ENCODE peak calls at places on chromosome 5, in four cellular contexts. V, M, X and Y are unnamed samples.

GRCh38 chr5:673140-673836 is 19.9 kb downstream of the TPPP start:
- DNase-seq in M (no peak), V (peak; percentile 45), X (no peak), Y (no peak)

GRCh38 chr5:148193202-148193601 is 9.6 kb upstream of the SPINK6 start:
- DNase-seq in M (no peak), V (no peak), X (no peak), Y (no peak)

GRCh38 chr5:147426928-147427327 is 82.9 kb downstream of the DPYSL3 start:
- DNase-seq in M (no peak), V (no peak), X (no peak), Y (no peak)

GRCh38 chr5:94660506-94660905 is 42.0 kb downstream of the SLF1 start:
- DNase-seq in X (no peak), V (no peak), M (no peak), Y (no peak)

GRCh38 chr5:55923177-55923872 is 71.4 kb downstream of the IL6ST start:
- DNase-seq in X (no peak), M (no peak), V (peak; percentile 45), Y (no peak)

GRCh38 chr5:420632-421286 is 22.2 kb upstream of the EXOC3 start:
- DNase-seq in V (no peak), X (no peak), M (no peak), Y (no peak)

GRCh38 chr5:168826292-168826725 is 247.1 kb upstream of the PANK3 start:
- DNase-seq in X (no peak), V (no peak), M (no peak), Y (no peak)

GRCh38 chr5:40734986-40735385 is 20.8 kb downstream of the TTC33 start:
- DNase-seq in X (no peak), V (no peak), M (no peak), Y (no peak)

GRCh38 chr5:150434502-150434901 is 15.0 kb downstream of the RPS14 start:
- DNase-seq in X (no peak), V (no peak), M (peak; percentile 40), Y (no peak)

GRCh38 chr5:100553209-100553608 is 18.0 kb downstream of the FAM174A start:
- DNase-seq in X (no peak), M (no peak), V (no peak), Y (no peak)

GRCh38 chr5:76670508-76670907 is 45.4 kb upstream of the F2R start:
- DNase-seq in X (no peak), M (no peak), V (no peak), Y (no peak)

GRCh38 chr5:135345945-135346731 is 52.9 kb downstream of the MACROH2A1 start:
- DNase-seq in M (no peak), V (no peak), X (no peak), Y (no peak)

GRCh38 chr5:39016587-39017275 is 57.5 kb downstream of the RICTOR start:
- DNase-seq in V (no peak), M (no peak), X (no peak), Y (no peak)

GRCh38 chr5:76331139-76331538 is 71.9 kb upstream of the IQGAP2 start:
- DNase-seq in V (no peak), M (no peak), X (no peak), Y (no peak)

GRCh38 chr5:143758750-143759149 is 53.2 kb upstream of the HMHB1 start:
- DNase-seq in X (no peak), M (no peak), V (no peak), Y (peak; percentile 51)

GRCh38 chr5:54212331-54212730 is 98.0 kb downstream of the ARL15 start:
- DNase-seq in X (no peak), M (no peak), V (no peak), Y (no peak)

GRCh38 chr5:148083203-148083602 is 19.4 kb downstream of the SPINK5 start:
- DNase-seq in X (no peak), M (no peak), V (no peak), Y (no peak)

GRCh38 chr5:56278267-56278826 is 45.2 kb upstream of the ANKRD55 start:
- DNase-seq in V (no peak), X (no peak), M (no peak), Y (no peak)

GRCh38 chr5:56449071-56449470 is 215.9 kb upstream of the ANKRD55 start:
- DNase-seq in M (no peak), V (no peak), X (no peak), Y (no peak)

DNA sequence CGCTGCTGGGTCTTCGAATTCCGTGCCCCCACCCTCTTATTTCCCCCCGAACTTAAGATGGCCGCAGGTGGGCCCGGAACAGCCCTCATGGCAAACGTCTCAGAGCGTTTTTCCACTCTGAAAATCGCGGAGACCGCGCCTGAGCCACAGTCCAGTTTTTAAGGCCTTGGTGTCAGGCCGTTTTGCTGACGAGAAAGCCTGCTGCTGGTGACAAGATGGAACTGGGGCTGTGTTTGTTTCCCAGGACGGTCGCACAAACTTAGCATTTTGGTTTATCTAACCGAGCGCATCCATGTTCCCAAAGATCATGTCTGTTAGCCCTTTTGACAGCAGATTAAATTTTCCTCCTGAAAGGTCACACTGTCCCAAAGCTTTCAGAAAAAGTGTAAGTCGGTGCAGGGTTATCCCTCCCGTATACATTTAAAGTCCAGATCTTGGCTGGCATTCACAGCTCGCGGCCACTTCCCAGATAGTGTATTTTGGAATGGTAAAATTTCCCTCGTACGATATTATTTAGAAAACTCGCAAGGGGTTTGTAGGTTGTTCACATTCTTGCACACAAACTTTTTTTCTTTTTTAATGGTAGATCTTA is 795 bp downstream of the SREK1 start:
- DNase-seq in X (no peak), M (peak; percentile 45), V (no peak), Y (no peak)
- TF ChIP-seq SRF in X (no peak), M (no peak), V (no peak), Y (no peak)

GRCh38 chr5:145991044-145991575 is 54.7 kb downstream of the SH3RF2 start:
- DNase-seq in X (no peak), V (no peak), M (no peak), Y (no peak)

GRCh38 chr5:145988993-145989392 is 52.6 kb downstream of the SH3RF2 start:
- DNase-seq in M (no peak), X (no peak), V (no peak), Y (no peak)

GRCh38 chr5:145989428-145989827 is 53.0 kb downstream of the SH3RF2 start:
- DNase-seq in M (no peak), X (no peak), V (no peak), Y (no peak)

GRCh38 chr5:145990077-145990653 is 53.8 kb downstream of the SH3RF2 start:
- DNase-seq in X (no peak), V (no peak), M (no peak), Y (no peak)

GRCh38 chr5:145987871-145988270 is 51.5 kb downstream of the SH3RF2 start:
- DNase-seq in V (no peak), X (no peak), M (no peak), Y (no peak)
- TF ChIP-seq CREB1 in V (no peak), X (no peak), M (no peak), Y (no peak)

DNA sequence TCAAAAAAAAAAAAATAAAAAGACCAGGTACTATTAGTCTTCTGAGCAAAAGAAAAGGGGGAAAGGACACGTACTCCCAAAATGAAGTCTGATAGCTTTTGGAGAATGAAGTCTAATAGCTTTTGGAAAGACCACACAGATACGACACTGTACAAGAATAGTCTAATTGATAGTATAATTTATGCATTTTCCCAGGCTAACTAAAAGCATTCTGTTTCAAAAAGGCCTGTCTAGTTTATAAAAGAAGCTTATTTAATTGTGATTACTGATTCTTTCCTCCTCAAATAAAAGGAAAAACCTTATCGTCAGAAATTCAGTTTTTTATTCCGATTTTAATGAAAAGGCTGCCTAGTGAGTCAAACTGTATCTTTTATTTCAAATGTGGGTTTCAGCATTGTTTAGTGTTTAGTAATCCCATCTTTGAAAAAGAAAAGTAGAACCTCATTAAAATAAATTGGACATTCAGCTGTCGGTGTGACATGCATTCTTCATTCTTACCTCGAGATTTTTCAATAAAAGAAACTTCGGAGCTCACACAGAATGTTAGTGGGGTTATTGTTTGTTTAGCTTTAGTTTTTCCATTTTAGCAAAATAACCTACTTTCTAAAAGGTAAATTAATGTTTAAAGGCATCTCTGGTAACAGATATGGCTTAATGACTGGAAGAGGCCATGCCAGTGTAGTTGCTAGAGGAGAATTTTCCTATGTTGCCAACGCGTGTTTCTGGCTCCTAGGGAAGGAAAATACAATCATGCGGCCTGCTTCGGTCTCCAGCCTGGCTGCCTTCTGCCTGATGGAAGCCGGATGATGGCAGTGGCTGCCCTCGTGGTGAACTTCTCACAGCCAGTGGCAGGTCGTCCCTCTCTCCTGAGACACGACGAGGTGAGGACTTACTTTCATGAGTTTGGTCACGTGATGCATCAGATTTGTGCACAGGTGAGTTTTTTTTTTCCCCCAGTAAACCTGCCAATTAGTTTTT is 70.0 kb downstream of the NLN start:
- DNase-seq in V (no peak), X (no peak), M (no peak), Y (no peak)
- TF ChIP-seq SRF in V (no peak), X (no peak), M (no peak), Y (no peak)

GRCh38 chr5:123512631-123513461 is 869 bp downstream of the CSNK1G3 start:
- DNase-seq in V (peak; percentile 59), X (peak; percentile 67), M (peak; percentile 39), Y (no peak)
- TF ChIP-seq CREB1 in V (peak; percentile 7), X (no peak), M (no peak), Y (no peak)

DNA sequence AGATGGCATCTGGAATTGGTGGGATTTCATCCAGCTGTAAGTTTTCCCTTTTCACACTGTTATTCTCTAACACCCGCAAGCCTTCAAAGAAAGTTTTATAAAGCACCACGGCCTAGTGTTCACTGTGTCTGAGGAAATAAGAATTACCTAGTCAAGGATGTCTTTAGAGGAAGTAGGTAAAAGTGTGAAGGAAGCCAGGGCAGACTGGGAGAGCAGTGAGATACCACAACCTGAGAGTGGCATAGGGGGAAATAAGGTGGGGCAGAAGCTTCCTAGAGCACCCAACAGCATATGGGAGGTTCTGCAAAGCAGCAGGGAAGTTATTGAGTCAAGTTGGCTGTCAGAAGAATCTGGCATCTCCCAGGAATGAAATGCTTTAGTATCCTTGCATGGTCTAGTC is 241.2 kb downstream of the CETN3 start:
- DNase-seq in M (no peak), V (no peak), X (no peak), Y (no peak)
- TF ChIP-seq SRF in M (no peak), V (no peak), X (no peak), Y (no peak)

DNA sequence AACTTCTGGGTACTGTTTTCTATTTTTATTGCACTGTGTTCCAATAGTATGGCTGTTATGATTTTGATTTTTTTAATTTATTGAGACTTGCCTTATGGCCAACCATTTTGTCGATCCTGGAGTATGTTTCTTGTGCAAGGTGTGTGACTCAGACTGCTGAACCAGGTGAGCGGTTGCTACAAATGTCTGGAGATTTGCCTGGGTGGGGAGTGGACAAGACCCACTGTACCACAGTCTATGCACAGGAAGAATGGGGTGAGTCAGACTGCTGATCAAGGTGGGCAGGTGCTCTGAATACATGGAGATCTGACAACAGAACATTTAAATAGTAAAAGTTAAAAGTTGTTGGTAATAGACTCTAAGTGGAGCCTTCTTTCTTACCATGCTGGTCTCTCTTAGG is 609.2 kb downstream of the CSNK1G3 start:
- DNase-seq in X (no peak), V (no peak), M (no peak), Y (no peak)
- TF ChIP-seq CREB1 in X (no peak), V (no peak), M (no peak), Y (no peak)

DNA sequence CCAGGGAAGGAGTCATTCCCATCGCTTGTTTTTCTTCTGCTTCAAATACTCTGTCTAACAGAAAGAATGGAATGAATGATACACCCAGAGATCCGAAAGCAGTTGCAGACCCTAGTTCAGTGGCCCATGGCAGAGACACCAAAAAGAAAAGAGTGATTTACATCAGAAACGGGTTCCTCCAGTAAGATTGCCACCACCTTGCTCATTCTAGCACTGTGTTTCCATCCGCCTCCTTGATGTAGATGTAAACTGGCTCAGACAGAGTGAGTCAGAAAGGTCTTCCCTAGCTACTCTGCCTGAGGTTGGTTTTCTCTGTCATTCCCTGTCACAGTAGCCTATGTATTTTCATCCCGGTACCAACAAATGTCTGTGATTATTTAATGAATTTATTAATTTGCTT is 15.9 kb upstream of the CLINT1 start:
- DNase-seq in M (no peak), V (no peak), X (no peak), Y (no peak)
- TF ChIP-seq SRF in M (no peak), V (no peak), X (no peak), Y (no peak)